ENCODE peak calls at places on chromosomes 4 and X, in four cellular contexts. M is ovary, L is osteoblast, Q is GM12865. K is an unnamed sample.

GRCh38 chr4:1093391-1094335 is 19.7 kb downstream of the RNF212 start:
- DNase-seq in M (no peak), L (no peak), Q (no peak), K (no peak)

GRCh38 chrX:20857746-20858145 is 516.5 kb upstream of the CNKSR2 start:
- DNase-seq in M (no peak), L (no peak), Q (no peak), K (no peak)

GRCh38 chr4:175385797-175386196 is 426.3 kb downstream of the GPM6A start:
- DNase-seq in M (no peak), L (no peak), Q (no peak), K (no peak)

GRCh38 chr4:91113130-91113706 is 986.0 kb downstream of the CCSER1 start:
- DNase-seq in M (no peak), L (peak), Q (peak), K (no peak)

GRCh38 chr4:184317234-184317918 is 99.7 kb upstream of the ENPP6 start:
- DNase-seq in M (no peak), L (peak), Q (no peak), K (no peak)

GRCh38 chrX:100895365-100896075 is 21.4 kb upstream of the NOX1 start:
- DNase-seq in M (no peak), L (no peak), Q (peak), K (no peak)

GRCh38 chr4:78865451-78865850 is 73.8 kb downstream of the PAQR3 start:
- DNase-seq in M (no peak), L (no peak), Q (no peak), K (no peak)

GRCh38 chr4:113760852-113761681 is 471 bp downstream of the CAMK2D start:
- DNase-seq in M (peak), L (peak), Q (peak), K (peak)

GRCh38 chrX:7024850-7025249 is 122.7 kb upstream of the STS start:
- DNase-seq in M (no peak), L (no peak), Q (no peak), K (no peak)

GRCh38 chr4:113762851-113763172 is 1.3 kb upstream of the CAMK2D start:
- DNase-seq in M (no peak), L (no peak), Q (no peak), K (no peak)

GRCh38 chr4:77433102-77433733 is 172.4 kb upstream of the CXCL13 start:
- DNase-seq in M (no peak), L (no peak), Q (peak), K (peak)

GRCh38 chrX:150465856-150466775 is 102.3 kb upstream of the MTM1 start:
- DNase-seq in M (peak), L (no peak), Q (no peak), K (no peak)

GRCh38 chrX:21528076-21528475 is 130.1 kb downstream of the KLHL34 start:
- DNase-seq in M (no peak), L (no peak), Q (no peak), K (no peak)

GRCh38 chr4:120692964-120693363 is 229.6 kb downstream of the PRDM5 start:
- DNase-seq in M (no peak), L (peak), Q (no peak), K (peak)

GRCh38 chr4:7383251-7383650 is 51.5 kb downstream of the PSAPL1 start:
- DNase-seq in M (no peak), L (no peak), Q (no peak), K (no peak)

GRCh38 chrX:68440940-68441339 is 7.6 kb upstream of the OPHN1 start:
- DNase-seq in M (peak), L (no peak), Q (no peak), K (peak)

GRCh38 chr4:163895369-163896005 is 401.0 kb downstream of the TMA16 start:
- DNase-seq in M (no peak), L (no peak), Q (peak), K (no peak)

GRCh38 chr4:106763044-106763443 is 273.1 kb downstream of the DKK2 start:
- DNase-seq in M (no peak), L (no peak), Q (no peak), K (no peak)

GRCh38 chr4:80407246-80407645 is 71.7 kb downstream of the CFAP299 start:
- DNase-seq in M (no peak), L (peak), Q (no peak), K (no peak)

GRCh38 chr4:81214518-81215218 is 354 bp downstream of the PRKG2 start:
- DNase-seq in M (no peak), L (peak), Q (no peak), K (no peak)

GRCh38 chr4:108751321-108751720 is 11.5 kb downstream of the ETNPPL start:
- DNase-seq in M (no peak), L (no peak), Q (no peak), K (no peak)